ENCODE peak calls at places on chromosome 5, in nine cellular contexts. One of them, this sample, is unnamed.

GRCh38 chr5:119453045-119453383 is 717 bp downstream of the HSD17B4 start:
- DNase-seq in suprapubic skin: no peak
- DNase-seq in A673: peak; percentile 21
- DNase-seq in upper lobe of left lung: no peak
- DNase-seq in body of pancreas: peak; percentile 40
- DNase-seq in transverse colon: peak; percentile 36
- DNase-seq in GM23338: no peak
- DNase-seq in pancreas: no peak
- DNase-seq in mammary epithelial cell: no peak
- DNase-seq in this sample: no peak

GRCh38 chr5:57407391-57407790 is 75.2 kb downstream of the ACTBL2 start:
- DNase-seq in mammary epithelial cell: no peak
- DNase-seq in A673: no peak
- DNase-seq in suprapubic skin: no peak
- DNase-seq in body of pancreas: no peak
- DNase-seq in upper lobe of left lung: no peak
- DNase-seq in transverse colon: no peak
- DNase-seq in GM23338: no peak
- DNase-seq in pancreas: no peak
- DNase-seq in this sample: no peak

GRCh38 chr5:135449608-135450007 is 2.5 kb upstream of the DCANP1 start:
- DNase-seq in body of pancreas: no peak
- DNase-seq in suprapubic skin: no peak
- DNase-seq in pancreas: no peak
- DNase-seq in transverse colon: no peak
- DNase-seq in upper lobe of left lung: no peak
- DNase-seq in A673: no peak
- DNase-seq in GM23338: no peak
- DNase-seq in mammary epithelial cell: no peak
- DNase-seq in this sample: no peak

GRCh38 chr5:158382473-158382872 is 523.5 kb upstream of the CLINT1 start:
- DNase-seq in upper lobe of left lung: no peak
- DNase-seq in pancreas: no peak
- DNase-seq in GM23338: peak; percentile 15
- DNase-seq in suprapubic skin: peak; percentile 87
- DNase-seq in mammary epithelial cell: peak; percentile 94
- DNase-seq in transverse colon: peak; percentile 46
- DNase-seq in body of pancreas: peak; percentile 77
- DNase-seq in A673: peak; percentile 1
- DNase-seq in this sample: peak; percentile 60

GRCh38 chr5:111655169-111655924 is 101.6 kb downstream of the NREP start:
- DNase-seq in body of pancreas: peak; percentile 58
- DNase-seq in suprapubic skin: no peak
- DNase-seq in mammary epithelial cell: peak; percentile 12
- DNase-seq in pancreas: no peak
- DNase-seq in GM23338: no peak
- DNase-seq in A673: no peak
- DNase-seq in transverse colon: no peak
- DNase-seq in upper lobe of left lung: no peak
- DNase-seq in this sample: no peak

GRCh38 chr5:82694886-82695285 is 382.3 kb downstream of the TMEM167A start:
- DNase-seq in body of pancreas: no peak
- DNase-seq in GM23338: no peak
- DNase-seq in transverse colon: peak; percentile 21
- DNase-seq in suprapubic skin: no peak
- DNase-seq in upper lobe of left lung: no peak
- DNase-seq in pancreas: no peak
- DNase-seq in A673: no peak
- DNase-seq in mammary epithelial cell: no peak
- DNase-seq in this sample: no peak

GRCh38 chr5:154575869-154576806 is 98.1 kb upstream of the HAND1 start:
- DNase-seq in pancreas: no peak
- DNase-seq in mammary epithelial cell: no peak
- DNase-seq in upper lobe of left lung: peak; percentile 19
- DNase-seq in GM23338: peak; percentile 35
- DNase-seq in A673: no peak
- DNase-seq in body of pancreas: no peak
- DNase-seq in transverse colon: no peak
- DNase-seq in suprapubic skin: no peak
- DNase-seq in this sample: no peak

GRCh38 chr5:35859101-35859661 is 2.5 kb downstream of the IL7R start:
- DNase-seq in body of pancreas: no peak
- DNase-seq in A673: peak; percentile 85
- DNase-seq in transverse colon: no peak
- DNase-seq in GM23338: peak; percentile 2
- DNase-seq in pancreas: no peak
- DNase-seq in upper lobe of left lung: no peak
- DNase-seq in suprapubic skin: no peak
- DNase-seq in mammary epithelial cell: peak; percentile 39
- DNase-seq in this sample: no peak

DNA sequence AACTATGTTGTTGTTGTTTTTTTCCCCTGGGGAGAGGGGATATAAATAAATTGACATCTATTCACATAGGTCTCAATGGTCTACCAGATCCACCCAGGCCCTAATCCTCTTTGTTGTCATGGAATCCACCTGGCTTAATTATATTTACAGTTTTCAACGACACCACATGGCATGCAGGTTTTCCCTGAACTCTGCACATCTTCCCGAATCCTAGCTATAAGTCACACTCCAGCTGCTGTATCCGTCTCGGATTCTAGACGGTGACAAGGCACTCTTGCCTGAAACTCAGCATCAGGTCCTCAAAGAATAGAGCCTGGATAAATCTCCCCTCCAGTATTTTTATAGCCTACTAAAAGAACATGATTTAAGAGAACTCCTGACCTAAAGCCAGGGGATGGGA is 187.5 kb downstream of the EFNA5 start:
- DNase-seq in GM23338: no peak
- DNase-seq in upper lobe of left lung: no peak
- DNase-seq in suprapubic skin: no peak
- DNase-seq in pancreas: no peak
- DNase-seq in transverse colon: no peak
- DNase-seq in A673: no peak
- DNase-seq in mammary epithelial cell: no peak
- DNase-seq in body of pancreas: no peak
- DNase-seq in this sample: no peak
- TF ChIP-seq CTCF in GM23338: no peak
- TF ChIP-seq CTCF in upper lobe of left lung: no peak
- TF ChIP-seq CTCF in suprapubic skin: no peak
- TF ChIP-seq CTCF in pancreas: no peak
- TF ChIP-seq CTCF in transverse colon: no peak
- TF ChIP-seq CTCF in A673: no peak
- TF ChIP-seq CTCF in mammary epithelial cell: no peak
- TF ChIP-seq CTCF in body of pancreas: no peak
- TF ChIP-seq CTCF in this sample: no peak

GRCh38 chr5:113112435-113112834 is 135.8 kb downstream of the DCP2 start:
- DNase-seq in A673: no peak
- DNase-seq in upper lobe of left lung: no peak
- DNase-seq in body of pancreas: peak; percentile 31
- DNase-seq in mammary epithelial cell: peak; percentile 32
- DNase-seq in GM23338: no peak
- DNase-seq in pancreas: no peak
- DNase-seq in transverse colon: no peak
- DNase-seq in suprapubic skin: no peak
- DNase-seq in this sample: no peak

GRCh38 chr5:113114559-113114958 is 138.0 kb downstream of the DCP2 start:
- DNase-seq in transverse colon: no peak
- DNase-seq in upper lobe of left lung: no peak
- DNase-seq in pancreas: no peak
- DNase-seq in body of pancreas: no peak
- DNase-seq in GM23338: no peak
- DNase-seq in A673: no peak
- DNase-seq in suprapubic skin: no peak
- DNase-seq in mammary epithelial cell: no peak
- DNase-seq in this sample: no peak

GRCh38 chr5:113117543-113118110 is 141.0 kb downstream of the DCP2 start:
- DNase-seq in suprapubic skin: no peak
- DNase-seq in pancreas: no peak
- DNase-seq in transverse colon: no peak
- DNase-seq in GM23338: no peak
- DNase-seq in A673: no peak
- DNase-seq in upper lobe of left lung: no peak
- DNase-seq in mammary epithelial cell: peak; percentile 60
- DNase-seq in body of pancreas: no peak
- DNase-seq in this sample: no peak

GRCh38 chr5:113115956-113116355 is 139.4 kb downstream of the DCP2 start:
- DNase-seq in transverse colon: no peak
- DNase-seq in suprapubic skin: no peak
- DNase-seq in body of pancreas: no peak
- DNase-seq in pancreas: no peak
- DNase-seq in GM23338: no peak
- DNase-seq in mammary epithelial cell: no peak
- DNase-seq in A673: no peak
- DNase-seq in upper lobe of left lung: no peak
- DNase-seq in this sample: no peak

DNA sequence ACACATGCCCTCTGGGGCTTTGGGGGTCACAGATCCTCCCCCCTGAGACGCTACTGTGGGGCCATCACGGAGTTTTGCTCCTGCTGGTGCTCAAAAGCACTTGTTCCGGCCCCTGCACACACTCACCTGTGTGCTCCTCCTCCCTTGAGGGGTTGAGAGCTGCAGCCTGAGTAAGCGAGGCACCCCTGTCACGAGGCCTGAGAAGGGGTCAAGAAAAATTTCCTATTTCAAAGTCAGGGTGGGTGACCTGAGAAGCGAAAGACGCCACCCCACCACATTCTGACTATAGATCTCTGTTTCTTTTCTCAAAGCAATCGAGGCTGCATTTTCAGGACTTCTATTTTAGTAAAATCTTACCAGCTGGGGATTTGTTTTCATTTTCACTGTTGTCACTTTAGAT is 138.5 kb downstream of the DCP2 start:
- DNase-seq in body of pancreas: no peak
- DNase-seq in GM23338: no peak
- DNase-seq in upper lobe of left lung: no peak
- DNase-seq in pancreas: no peak
- DNase-seq in mammary epithelial cell: no peak
- DNase-seq in suprapubic skin: no peak
- DNase-seq in transverse colon: peak; percentile 19
- DNase-seq in A673: no peak
- DNase-seq in this sample: no peak
- H3K36me3 ChIP-seq in body of pancreas: no peaks in the 10 kb centered on the region
- H3K36me3 ChIP-seq in GM23338: no peaks in the 10 kb centered on the region
- H3K36me3 ChIP-seq in upper lobe of left lung: no peaks in the 10 kb centered on the region
- H3K36me3 ChIP-seq in pancreas: no peaks in the 10 kb centered on the region
- H3K36me3 ChIP-seq in mammary epithelial cell: peaks cover 4% of the 10 kb centered on the region
- H3K36me3 ChIP-seq in suprapubic skin: peaks cover 9% of the 10 kb centered on the region
- H3K36me3 ChIP-seq in transverse colon: no peaks in the 10 kb centered on the region
- H3K36me3 ChIP-seq in A673: no peaks in the 10 kb centered on the region
- H3K36me3 ChIP-seq in this sample: peaks cover 22% of the 10 kb centered on the region

GRCh38 chr5:3601060-3601710 is 5.6 kb downstream of the IRX1 start:
- DNase-seq in transverse colon: no peak
- DNase-seq in upper lobe of left lung: no peak
- DNase-seq in GM23338: no peak
- DNase-seq in suprapubic skin: no peak
- DNase-seq in A673: no peak
- DNase-seq in body of pancreas: no peak
- DNase-seq in mammary epithelial cell: peak; percentile 51
- DNase-seq in pancreas: no peak
- DNase-seq in this sample: no peak

GRCh38 chr5:3598236-3598635 is 2.6 kb downstream of the IRX1 start:
- DNase-seq in suprapubic skin: no peak
- DNase-seq in body of pancreas: no peak
- DNase-seq in A673: no peak
- DNase-seq in GM23338: no peak
- DNase-seq in mammary epithelial cell: peak; percentile 39
- DNase-seq in transverse colon: no peak
- DNase-seq in pancreas: no peak
- DNase-seq in upper lobe of left lung: no peak
- DNase-seq in this sample: no peak

GRCh38 chr5:3598725-3599282 is 3.2 kb downstream of the IRX1 start:
- DNase-seq in A673: no peak
- DNase-seq in mammary epithelial cell: peak; percentile 58
- DNase-seq in GM23338: no peak
- DNase-seq in pancreas: no peak
- DNase-seq in transverse colon: no peak
- DNase-seq in suprapubic skin: no peak
- DNase-seq in upper lobe of left lung: no peak
- DNase-seq in body of pancreas: no peak
- DNase-seq in this sample: no peak

GRCh38 chr5:3600106-3600997 is 4.7 kb downstream of the IRX1 start:
- DNase-seq in body of pancreas: no peak
- DNase-seq in pancreas: peak; percentile 65
- DNase-seq in GM23338: peak; percentile 81
- DNase-seq in upper lobe of left lung: peak; percentile 84
- DNase-seq in transverse colon: no peak
- DNase-seq in suprapubic skin: no peak
- DNase-seq in mammary epithelial cell: peak; percentile 51
- DNase-seq in A673: no peak
- DNase-seq in this sample: no peak

DNA sequence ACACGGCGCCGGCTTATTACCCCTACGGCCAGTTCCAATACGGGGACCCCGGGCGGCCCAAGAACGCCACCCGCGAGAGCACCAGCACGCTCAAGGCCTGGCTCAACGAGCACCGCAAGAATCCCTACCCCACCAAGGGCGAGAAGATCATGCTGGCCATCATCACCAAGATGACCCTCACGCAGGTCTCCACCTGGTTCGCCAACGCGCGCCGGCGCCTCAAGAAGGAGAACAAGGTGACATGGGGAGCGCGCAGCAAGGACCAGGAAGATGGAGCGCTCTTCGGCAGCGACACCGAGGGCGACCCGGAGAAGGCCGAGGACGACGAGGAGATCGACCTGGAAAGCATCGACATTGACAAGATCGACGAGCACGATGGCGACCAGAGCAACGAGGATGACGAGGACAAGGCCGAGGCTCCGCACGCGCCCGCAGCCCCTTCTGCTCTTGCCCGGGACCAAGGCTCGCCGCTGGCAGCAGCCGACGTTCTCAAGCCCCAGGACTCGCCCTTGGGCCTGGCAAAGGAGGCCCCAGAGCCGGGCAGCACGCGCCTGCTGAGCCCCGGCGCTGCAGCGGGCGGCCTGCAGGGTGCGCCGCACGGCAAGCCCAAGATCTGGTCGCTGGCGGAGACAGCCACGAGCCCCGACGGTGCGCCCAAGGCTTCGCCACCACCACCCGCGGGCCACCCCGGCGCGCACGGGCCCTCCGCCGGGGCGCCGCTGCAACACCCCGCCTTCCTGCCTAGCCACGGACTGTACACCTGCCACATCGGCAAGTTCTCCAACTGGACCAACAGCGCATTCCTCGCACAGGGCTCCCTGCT is 3.9 kb downstream of the IRX1 start:
- DNase-seq in suprapubic skin: no peak
- DNase-seq in body of pancreas: no peak
- DNase-seq in transverse colon: no peak
- DNase-seq in GM23338: peak; percentile 75
- DNase-seq in upper lobe of left lung: peak; percentile 86
- DNase-seq in mammary epithelial cell: peak; percentile 74
- DNase-seq in A673: no peak
- DNase-seq in pancreas: peak; percentile 61
- DNase-seq in this sample: no peak
- TF ChIP-seq CTCF in suprapubic skin: peak; percentile 35
- TF ChIP-seq CTCF in body of pancreas: no peak
- TF ChIP-seq CTCF in transverse colon: no peak
- TF ChIP-seq CTCF in GM23338: peak; percentile 63
- TF ChIP-seq CTCF in upper lobe of left lung: peak; percentile 31
- TF ChIP-seq CTCF in mammary epithelial cell: peak; percentile 62
- TF ChIP-seq CTCF in A673: no peak
- TF ChIP-seq CTCF in pancreas: no peak
- TF ChIP-seq CTCF in this sample: peak; percentile 24

DNA sequence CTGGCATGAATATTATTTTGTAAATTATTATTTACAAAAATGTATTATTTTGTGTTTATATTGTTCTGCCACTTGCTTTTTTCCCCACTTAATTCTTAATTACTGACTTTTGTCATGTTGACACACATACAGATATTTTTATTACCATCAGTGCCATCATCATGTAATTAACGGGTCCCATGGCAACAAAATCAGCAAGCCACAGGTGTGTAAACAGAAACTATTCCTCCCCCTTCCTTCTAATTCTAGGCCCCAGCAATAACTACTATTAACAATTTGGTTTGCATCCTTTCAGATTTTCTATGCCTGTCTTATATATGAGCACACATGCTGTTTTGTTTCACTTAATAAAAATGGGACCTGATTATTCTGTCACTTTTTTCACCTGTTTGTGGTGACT is 29.3 kb downstream of the CYFIP2 start:
- DNase-seq in GM23338: no peak
- DNase-seq in mammary epithelial cell: no peak
- DNase-seq in A673: no peak
- DNase-seq in upper lobe of left lung: no peak
- DNase-seq in pancreas: no peak
- DNase-seq in body of pancreas: no peak
- DNase-seq in transverse colon: no peak
- DNase-seq in suprapubic skin: no peak
- DNase-seq in this sample: no peak
- H3K36me3 ChIP-seq in GM23338: no peaks in the 10 kb centered on the region
- H3K36me3 ChIP-seq in mammary epithelial cell: no peaks in the 10 kb centered on the region
- H3K36me3 ChIP-seq in A673: no peaks in the 10 kb centered on the region
- H3K36me3 ChIP-seq in upper lobe of left lung: peaks cover 4% of the 10 kb centered on the region
- H3K36me3 ChIP-seq in pancreas: no peaks in the 10 kb centered on the region
- H3K36me3 ChIP-seq in body of pancreas: no peaks in the 10 kb centered on the region
- H3K36me3 ChIP-seq in transverse colon: no peaks in the 10 kb centered on the region
- H3K36me3 ChIP-seq in suprapubic skin: no peaks in the 10 kb centered on the region
- H3K36me3 ChIP-seq in this sample: no peaks in the 10 kb centered on the region

This sample was measured in left ventricle myocardium inferior.